ENCODE peak calls at places on chromosomes 5 and 9, in four cellular contexts. One of them, this sample, is unnamed.

GRCh38 chr9:112790231-112790774 is 39.7 kb downstream of the SNX30 start:
- DNase-seq in mesenchymal stem cell: no peak
- DNase-seq in neuronal stem cell: no peak
- DNase-seq in IMR-90: no peak
- DNase-seq in this sample: no peak

GRCh38 chr9:109419531-109419930 is 78.6 kb downstream of the PTPN3 start:
- DNase-seq in IMR-90: no peak
- DNase-seq in mesenchymal stem cell: no peak
- DNase-seq in neuronal stem cell: no peak
- DNase-seq in this sample: no peak

GRCh38 chr5:13653709-13654108 is 290.8 kb downstream of the DNAH5 start:
- DNase-seq in mesenchymal stem cell: no peak
- DNase-seq in IMR-90: no peak
- DNase-seq in neuronal stem cell: no peak
- DNase-seq in this sample: no peak

GRCh38 chr5:82165740-82166530 is 112.2 kb downstream of the RPS23 start:
- DNase-seq in neuronal stem cell: peak
- DNase-seq in IMR-90: peak
- DNase-seq in mesenchymal stem cell: peak
- DNase-seq in this sample: peak

GRCh38 chr9:16069671-16070586 is 517.1 kb downstream of the CCDC171 start:
- DNase-seq in neuronal stem cell: no peak
- DNase-seq in IMR-90: peak
- DNase-seq in mesenchymal stem cell: no peak
- DNase-seq in this sample: no peak

GRCh38 chr5:114450516-114450909 is 88.6 kb downstream of the KCNN2 start:
- DNase-seq in IMR-90: peak
- DNase-seq in mesenchymal stem cell: no peak
- DNase-seq in neuronal stem cell: no peak
- DNase-seq in this sample: peak

GRCh38 chr9:116661037-116661954 is 25.8 kb upstream of the TRIM32 start:
- DNase-seq in IMR-90: peak
- DNase-seq in mesenchymal stem cell: peak
- DNase-seq in neuronal stem cell: peak
- DNase-seq in this sample: peak

GRCh38 chr9:123108976-123109375 is 75.5 kb downstream of the GPR21 start:
- DNase-seq in IMR-90: no peak
- DNase-seq in mesenchymal stem cell: no peak
- DNase-seq in neuronal stem cell: no peak
- DNase-seq in this sample: no peak

GRCh38 chr5:98041661-98042060 is 731.8 kb upstream of the RGMB start:
- DNase-seq in IMR-90: no peak
- DNase-seq in mesenchymal stem cell: no peak
- DNase-seq in neuronal stem cell: no peak
- DNase-seq in this sample: no peak

GRCh38 chr9:6080154-6080716 is 64.8 kb upstream of the RANBP6 start:
- DNase-seq in mesenchymal stem cell: peak
- DNase-seq in neuronal stem cell: peak
- DNase-seq in IMR-90: peak
- DNase-seq in this sample: peak

GRCh38 chr9:104864675-104865104 is 63.3 kb downstream of the ABCA1 start:
- DNase-seq in IMR-90: peak
- DNase-seq in neuronal stem cell: no peak
- DNase-seq in mesenchymal stem cell: peak
- DNase-seq in this sample: no peak

GRCh38 chr5:13478831-13479465 is 465.5 kb downstream of the DNAH5 start:
- DNase-seq in mesenchymal stem cell: peak
- DNase-seq in neuronal stem cell: peak
- DNase-seq in IMR-90: peak
- DNase-seq in this sample: peak

GRCh38 chr5:150500905-150501304 is 7.0 kb upstream of the NDST1 start:
- DNase-seq in mesenchymal stem cell: no peak
- DNase-seq in neuronal stem cell: no peak
- DNase-seq in IMR-90: no peak
- DNase-seq in this sample: no peak
- H2AK5ac ChIP-seq in mesenchymal stem cell: peak
- H2AK5ac ChIP-seq in neuronal stem cell: peak
- H2AK5ac ChIP-seq in IMR-90: peak
- H2AK5ac ChIP-seq in this sample: no peak

GRCh38 chr5:172582940-172583339 is 58.1 kb upstream of the NEURL1B start:
- DNase-seq in mesenchymal stem cell: no peak
- DNase-seq in neuronal stem cell: no peak
- DNase-seq in IMR-90: no peak
- DNase-seq in this sample: no peak

GRCh38 chr5:172584638-172585037 is 56.4 kb upstream of the NEURL1B start:
- DNase-seq in neuronal stem cell: no peak
- DNase-seq in mesenchymal stem cell: no peak
- DNase-seq in IMR-90: no peak
- DNase-seq in this sample: no peak

GRCh38 chr5:172586118-172587060 is 54.7 kb upstream of the NEURL1B start:
- DNase-seq in IMR-90: no peak
- DNase-seq in mesenchymal stem cell: no peak
- DNase-seq in neuronal stem cell: no peak
- DNase-seq in this sample: no peak

GRCh38 chr5:172585114-172585513 is 55.9 kb upstream of the NEURL1B start:
- DNase-seq in neuronal stem cell: no peak
- DNase-seq in IMR-90: no peak
- DNase-seq in mesenchymal stem cell: no peak
- DNase-seq in this sample: no peak

GRCh38 chr5:172583931-172584511 is 57.0 kb upstream of the NEURL1B start:
- DNase-seq in neuronal stem cell: no peak
- DNase-seq in mesenchymal stem cell: no peak
- DNase-seq in IMR-90: no peak
- DNase-seq in this sample: peak
- H3K23ac ChIP-seq in neuronal stem cell: no peak
- H3K23ac ChIP-seq in mesenchymal stem cell: no peak
- H3K23ac ChIP-seq in IMR-90: no peak
- H3K23ac ChIP-seq in this sample: no peak

GRCh38 chr5:142145106-142145900 is 36.7 kb downstream of the NDFIP1 start:
- DNase-seq in neuronal stem cell: no peak
- DNase-seq in IMR-90: peak
- DNase-seq in mesenchymal stem cell: peak
- DNase-seq in this sample: peak
- H2AK5ac ChIP-seq in neuronal stem cell: no peak
- H2AK5ac ChIP-seq in IMR-90: no peak
- H2AK5ac ChIP-seq in mesenchymal stem cell: no peak
- H2AK5ac ChIP-seq in this sample: no peak

GRCh38 chr5:163165277-163165676 is 272.1 kb upstream of the CCNG1 start:
- DNase-seq in mesenchymal stem cell: no peak
- DNase-seq in IMR-90: no peak
- DNase-seq in neuronal stem cell: no peak
- DNase-seq in this sample: no peak
- H3K23ac ChIP-seq in mesenchymal stem cell: no peak
- H3K23ac ChIP-seq in IMR-90: no peak
- H3K23ac ChIP-seq in neuronal stem cell: no peak
- H3K23ac ChIP-seq in this sample: no peak

DNA sequence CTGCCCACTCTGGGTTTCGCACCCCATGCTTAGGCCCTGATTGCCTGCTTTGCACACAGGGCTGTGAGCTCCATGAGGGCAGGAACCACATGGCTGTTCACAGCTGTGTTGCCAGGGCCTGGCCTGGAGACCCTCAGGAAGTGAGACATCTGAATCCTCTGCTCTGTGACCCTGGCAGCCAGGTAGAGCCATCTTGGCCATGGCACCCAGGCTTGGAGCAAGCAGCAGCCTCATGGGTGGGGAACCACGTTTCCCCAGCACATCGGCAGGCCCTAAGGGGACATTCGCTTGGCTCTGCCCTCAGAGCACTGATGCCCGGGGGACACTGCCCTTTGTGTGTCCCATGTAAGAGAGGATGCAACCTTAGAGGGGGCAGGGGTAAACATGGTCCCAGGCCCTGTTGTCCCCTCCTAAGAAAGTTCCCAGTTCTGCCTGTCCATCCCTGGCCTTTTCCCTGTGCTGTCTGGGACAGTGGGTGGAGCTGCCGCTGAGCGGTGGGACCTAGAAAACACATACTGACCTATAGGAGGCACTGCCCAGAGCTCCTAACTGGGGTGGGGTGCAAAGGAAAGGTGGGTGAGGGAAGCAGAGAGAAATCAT is 144.1 kb upstream of the IER5L start:
- DNase-seq in neuronal stem cell: no peak
- DNase-seq in IMR-90: no peak
- DNase-seq in mesenchymal stem cell: no peak
- DNase-seq in this sample: no peak
- H2AK5ac ChIP-seq in neuronal stem cell: peak
- H2AK5ac ChIP-seq in IMR-90: peak
- H2AK5ac ChIP-seq in mesenchymal stem cell: peak
- H2AK5ac ChIP-seq in this sample: peak

DNA sequence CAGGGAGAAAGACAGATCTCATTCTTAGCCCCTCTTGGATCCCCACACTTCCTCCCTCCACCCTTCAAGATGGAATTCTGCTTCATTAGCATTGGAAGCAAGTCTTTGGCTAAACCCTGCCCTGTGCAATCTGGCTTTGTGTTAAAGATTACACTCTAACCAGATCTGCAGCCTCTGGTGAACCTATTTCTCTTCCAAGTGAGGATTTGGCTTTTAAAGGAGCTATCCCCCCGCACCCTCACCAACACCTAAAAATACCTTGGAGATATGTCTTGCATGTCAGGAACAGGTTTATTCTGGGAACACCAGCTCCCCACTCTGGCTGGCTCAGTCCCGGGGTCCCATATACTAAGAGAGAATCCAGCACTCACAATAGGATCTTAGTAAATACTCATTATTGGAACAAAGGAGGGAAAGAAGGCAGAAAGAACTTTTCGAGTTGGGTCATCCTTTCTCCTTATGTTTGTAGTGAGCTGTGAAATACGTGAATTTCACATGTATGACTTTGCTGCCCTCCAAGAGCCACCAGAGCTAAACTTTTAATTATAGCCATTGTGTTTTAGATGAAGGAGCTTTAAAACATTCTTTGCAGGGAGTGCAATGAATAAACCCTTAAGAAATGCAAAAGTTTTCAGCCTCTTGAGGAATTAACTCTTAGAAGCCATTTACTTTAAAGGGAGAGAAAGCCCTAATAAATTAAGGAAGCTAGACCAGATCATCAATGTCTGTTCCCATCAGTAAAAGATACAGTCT is 53.7 kb upstream of the HRH2 start:
- DNase-seq in neuronal stem cell: no peak
- DNase-seq in IMR-90: no peak
- DNase-seq in mesenchymal stem cell: no peak
- DNase-seq in this sample: no peak
- H3K23ac ChIP-seq in neuronal stem cell: no peak
- H3K23ac ChIP-seq in IMR-90: no peak
- H3K23ac ChIP-seq in mesenchymal stem cell: no peak
- H3K23ac ChIP-seq in this sample: no peak

GRCh38 chr5:55568629-55569512 is 34.1 kb upstream of the PLPP1 start:
- DNase-seq in mesenchymal stem cell: no peak
- DNase-seq in neuronal stem cell: no peak
- DNase-seq in IMR-90: no peak
- DNase-seq in this sample: no peak
- H2AK5ac ChIP-seq in mesenchymal stem cell: no peak
- H2AK5ac ChIP-seq in neuronal stem cell: no peak
- H2AK5ac ChIP-seq in IMR-90: no peak
- H2AK5ac ChIP-seq in this sample: no peak

GRCh38 chr5:76413746-76414145 is 10.7 kb downstream of the IQGAP2 start:
- DNase-seq in IMR-90: no peak
- DNase-seq in mesenchymal stem cell: no peak
- DNase-seq in neuronal stem cell: no peak
- DNase-seq in this sample: no peak
- H3K23ac ChIP-seq in IMR-90: no peak
- H3K23ac ChIP-seq in mesenchymal stem cell: no peak
- H3K23ac ChIP-seq in neuronal stem cell: no peak
- H3K23ac ChIP-seq in this sample: no peak

DNA sequence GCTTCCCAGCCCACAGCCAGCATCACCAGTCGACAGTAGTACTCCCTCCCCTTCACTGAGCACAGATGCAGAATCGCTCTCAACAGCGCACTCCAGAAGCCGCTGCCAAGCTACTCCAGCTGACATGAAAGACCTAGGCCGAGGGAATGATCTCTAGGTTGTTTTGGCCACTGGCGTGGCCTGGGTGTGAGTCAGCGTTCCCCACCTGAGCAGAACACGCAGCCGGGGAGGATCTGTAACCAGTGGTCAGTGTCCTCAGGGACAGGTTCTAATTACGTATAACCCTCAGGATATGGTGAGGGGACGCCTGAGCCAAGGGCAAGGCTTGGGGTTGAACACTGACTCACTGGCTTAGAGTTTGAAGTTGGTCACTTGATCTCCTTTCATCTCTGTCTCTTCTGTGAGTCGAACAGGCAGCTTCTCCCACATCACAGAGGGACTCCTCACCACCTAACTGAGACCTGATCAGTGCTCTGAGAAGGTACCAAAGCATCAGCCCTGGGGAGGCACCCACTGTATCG is 76.9 kb upstream of the IL17B start:
- DNase-seq in neuronal stem cell: no peak
- DNase-seq in mesenchymal stem cell: peak
- DNase-seq in IMR-90: peak
- DNase-seq in this sample: no peak
- H2AK5ac ChIP-seq in neuronal stem cell: peak
- H2AK5ac ChIP-seq in mesenchymal stem cell: peak
- H2AK5ac ChIP-seq in IMR-90: peak
- H2AK5ac ChIP-seq in this sample: no peak